ENCODE peak calls at places on chromosomes 2 and 18, in five cellular contexts. O is NCI-H2081; P is activated naive CD4-positive, alpha-beta T cell; D is activated CD4-positive, alpha-beta memory T cell treated with anti-CD3 and anti-CD28 coated beads, Interleukin-2, amount 10 ng/mL, durations not matched to agents 7 days and 5 days; I is activated CD8-positive, alpha-beta T cell treated with anti-CD3 and anti-CD28 coated beads, Interleukin-2, amount 10 ng/mL, durations not matched to agents 7 days and 5 days. N is an unnamed sample.

GRCh38 chr2:235594041-235594440 is 100.2 kb downstream of the AGAP1 start:
- DNase-seq in O (peak; percentile 73), P (no peak), D (no peak), I (no peak), N (no peak)

GRCh38 chr18:941331-941730 is 36.7 kb downstream of the ADCYAP1 start:
- DNase-seq in O (no peak), P (no peak), D (no peak), I (no peak), N (no peak)

GRCh38 chr18:26088482-26088881 is 1.9 kb downstream of the SS18 start:
- DNase-seq in O (no peak), P (no peak), D (no peak), I (no peak), N (no peak)

GRCh38 chr2:7037340-7038333 is 120.4 kb downstream of the RNF144A start:
- DNase-seq in O (peak; percentile 74), P (peak; percentile 23), D (peak; percentile 57), I (peak; percentile 59), N (peak; percentile 52)

GRCh38 chr2:152098798-152099654 is at the start of gene CACNB4:
- DNase-seq in O (peak; percentile 23), P (no peak), D (peak; percentile 17), I (peak; percentile 21), N (no peak)

GRCh38 chr2:219325136-219325535 is 7.4 kb downstream of the RESP18 start:
- DNase-seq in O (no peak), P (no peak), D (no peak), I (no peak), N (no peak)

GRCh38 chr2:12620759-12621158 is 96.0 kb upstream of the TRIB2 start:
- DNase-seq in O (no peak), P (no peak), D (no peak), I (no peak), N (no peak)

GRCh38 chr2:105399207-105399861 is 483 bp upstream of the FHL2 start:
- DNase-seq in O (no peak), P (no peak), D (no peak), I (no peak), N (no peak)

GRCh38 chr2:118991554-118991953 is 49.6 kb downstream of the MARCO start:
- DNase-seq in O (no peak), P (no peak), D (peak; percentile 2), I (peak; percentile 4), N (no peak)

GRCh38 chr2:200373973-200374416 is 67.5 kb downstream of the SPATS2L start:
- DNase-seq in O (no peak), P (no peak), D (peak; percentile 53), I (peak; percentile 73), N (peak; percentile 25)

GRCh38 chr2:239935789-239936758 is 89.1 kb downstream of the NDUFA10 start:
- DNase-seq in O (no peak), P (no peak), D (no peak), I (no peak), N (no peak)

GRCh38 chr2:70656421-70657010 is 102.9 kb upstream of the TGFA start:
- DNase-seq in O (no peak), P (no peak), D (no peak), I (peak; percentile 47), N (peak; percentile 65)

GRCh38 chr2:20471902-20472559 is 25.2 kb downstream of the RHOB start:
- DNase-seq in O (no peak), P (no peak), D (no peak), I (no peak), N (no peak)

GRCh38 chr2:106572541-106573148 is 85.5 kb downstream of the CD8B2 start:
- DNase-seq in O (peak; percentile 43), P (no peak), D (no peak), I (peak; percentile 31), N (peak; percentile 48)

GRCh38 chr18:73646772-73647171 is 500.9 kb downstream of the FBXO15 start:
- DNase-seq in O (no peak), P (no peak), D (no peak), I (no peak), N (no peak)

GRCh38 chr2:73284296-73285161 is at the start of gene FBXO41:
- DNase-seq in O (peak; percentile 80), P (peak; percentile 40), D (peak; percentile 72), I (peak; percentile 87), N (peak; percentile 95)

N was measured in DND-41.